ENCODE peak calls at places on chromosomes 11 and 22, in nine cellular contexts. S is ELR; F is left lung; O is choroid plexus epithelial cell; B is heart left ventricle; P is islet precursor cell; Z is stimulated activated naive CD8-positive, alpha-beta T cell treated with anti-CD3 and anti-CD28 coated beads, Interleukin-15, Interleukin-2, amounts not matched to agents 100 U/mL and 50 U/mL, for 24 hours; D is hippocampal formation; W is MV-4-11. L is an unnamed sample.

GRCh38 chr22:27780161-27780575 is 21.4 kb downstream of the MN1 start:
- DNase-seq in S (no peak), F (no peak), O (peak; percentile 47), B (no peak), P (no peak), Z (no peak), D (no peak), W (no peak), L (peak; percentile 71)

GRCh38 chr11:124869331-124869730 is 4.1 kb downstream of the ROBO3 start:
- DNase-seq in S (no peak), F (no peak), O (no peak), B (no peak), P (no peak), Z (no peak), D (no peak), W (no peak), L (no peak)

GRCh38 chr11:45833761-45834160 is 13.5 kb upstream of the CRY2 start:
- DNase-seq in S (no peak), F (peak; percentile 10), O (no peak), B (no peak), P (no peak), Z (no peak), D (no peak), W (no peak), L (no peak)

GRCh38 chr11:43072911-43073310 is 238.9 kb upstream of the API5 start:
- DNase-seq in S (no peak), F (no peak), O (no peak), B (no peak), P (no peak), Z (no peak), D (no peak), W (no peak), L (no peak)

GRCh38 chr22:37020192-37020479 is 594 bp downstream of the MPST start:
- DNase-seq in S (peak; percentile 60), F (no peak), O (peak; percentile 66), B (no peak), P (no peak), Z (no peak), D (peak; percentile 33), W (peak; percentile 47), L (no peak)

GRCh38 chr11:130212431-130212961 is 52.9 kb downstream of the ST14 start:
- DNase-seq in S (no peak), F (peak; percentile 30), O (no peak), B (peak; percentile 51), P (peak; percentile 48), Z (no peak), D (no peak), W (no peak), L (no peak)

GRCh38 chr11:68806931-68807844 is 34.5 kb downstream of the CPT1A start:
- DNase-seq in S (peak; percentile 57), F (no peak), O (peak; percentile 83), B (no peak), P (no peak), Z (no peak), D (no peak), W (no peak), L (no peak)

GRCh38 chr22:30614879-30615278 is 7.9 kb downstream of the TCN2 start:
- DNase-seq in S (no peak), F (no peak), O (no peak), B (no peak), P (no peak), Z (no peak), D (no peak), W (no peak), L (no peak)

GRCh38 chr11:120344302-120345004 is 8.2 kb downstream of the ARHGEF12 start:
- DNase-seq in S (peak; percentile 84), F (no peak), O (peak; percentile 62), B (no peak), P (peak; percentile 74), Z (peak; percentile 44), D (no peak), W (peak; percentile 96), L (no peak)

GRCh38 chr11:100808904-100809491 is 121.9 kb downstream of the ARHGAP42 start:
- DNase-seq in S (peak; percentile 71), F (no peak), O (peak; percentile 67), B (no peak), P (no peak), Z (no peak), D (no peak), W (peak; percentile 5), L (no peak)

GRCh38 chr22:29635734-29636357 is 32.4 kb downstream of the NF2 start:
- DNase-seq in S (peak; percentile 73), F (no peak), O (peak; percentile 81), B (no peak), P (no peak), Z (no peak), D (peak; percentile 68), W (peak; percentile 45), L (no peak)

GRCh38 chr11:113201055-113201818 is 113.1 kb upstream of the TTC12 start:
- DNase-seq in S (no peak), F (no peak), O (no peak), B (no peak), P (no peak), Z (no peak), D (no peak), W (no peak), L (no peak)

GRCh38 chr22:42299586-42300285 is 29.3 kb upstream of the TCF20 start:
- DNase-seq in S (no peak), F (peak; percentile 67), O (no peak), B (no peak), P (peak; percentile 73), Z (peak; percentile 44), D (no peak), W (peak; percentile 62), L (no peak)

GRCh38 chr11:109247071-109247470 is 174.9 kb upstream of the C11orf87 start:
- DNase-seq in S (peak; percentile 79), F (no peak), O (peak; percentile 10), B (no peak), P (no peak), Z (no peak), D (no peak), W (no peak), L (no peak)

GRCh38 chr11:44751066-44751465 is 24.3 kb downstream of the TSPAN18 start:
- DNase-seq in S (no peak), F (no peak), O (no peak), B (no peak), P (peak; percentile 38), Z (no peak), D (no peak), W (no peak), L (no peak)

GRCh38 chr11:75339685-75340409 is 11.6 kb downstream of the ARRB1 start:
- DNase-seq in S (no peak), F (no peak), O (no peak), B (no peak), P (peak; percentile 88), Z (no peak), D (no peak), W (peak; percentile 61), L (no peak)

L was measured in left cardiac atrium.